ENCODE peak calls at places on chromosome 9, in four cellular contexts. J, G, V and I are unnamed samples.

GRCh38 chr9:99040911-99041582 is 63.9 kb upstream of the TGFBR1 start:
- DNase-seq in J (no peak), G (no peak), V (peak), I (peak)

GRCh38 chr9:135522137-135522877 is 1.1 kb downstream of the LCN1 start:
- DNase-seq in J (no peak), G (no peak), V (no peak), I (no peak)

GRCh38 chr9:100011062-100011681 is 87.6 kb downstream of the ERP44 start:
- DNase-seq in J (no peak), G (no peak), V (peak), I (peak)

GRCh38 chr9:4339357-4339756 is 39.5 kb upstream of the GLIS3 start:
- DNase-seq in J (peak), G (peak), V (peak), I (peak)

GRCh38 chr9:70081120-70081495 is 37.5 kb downstream of the MAMDC2 start:
- DNase-seq in J (no peak), G (no peak), V (no peak), I (no peak)

GRCh38 chr9:98897745-98898144 is 46.0 kb upstream of the COL15A1 start:
- DNase-seq in J (no peak), G (no peak), V (no peak), I (peak)

GRCh38 chr9:27183701-27184100 is 74.7 kb downstream of the TEK start:
- DNase-seq in J (no peak), G (no peak), V (peak), I (peak)

GRCh38 chr9:18429065-18429464 is 44.9 kb upstream of the ADAMTSL1 start:
- DNase-seq in J (no peak), G (no peak), V (no peak), I (peak)

GRCh38 chr9:77981332-77981731 is 50.3 kb downstream of the GNAQ start:
- DNase-seq in J (no peak), G (no peak), V (peak), I (peak)

GRCh38 chr9:69785757-69786156 is 25.9 kb upstream of the PTAR1 start:
- DNase-seq in J (no peak), G (no peak), V (peak), I (peak)

DNA sequence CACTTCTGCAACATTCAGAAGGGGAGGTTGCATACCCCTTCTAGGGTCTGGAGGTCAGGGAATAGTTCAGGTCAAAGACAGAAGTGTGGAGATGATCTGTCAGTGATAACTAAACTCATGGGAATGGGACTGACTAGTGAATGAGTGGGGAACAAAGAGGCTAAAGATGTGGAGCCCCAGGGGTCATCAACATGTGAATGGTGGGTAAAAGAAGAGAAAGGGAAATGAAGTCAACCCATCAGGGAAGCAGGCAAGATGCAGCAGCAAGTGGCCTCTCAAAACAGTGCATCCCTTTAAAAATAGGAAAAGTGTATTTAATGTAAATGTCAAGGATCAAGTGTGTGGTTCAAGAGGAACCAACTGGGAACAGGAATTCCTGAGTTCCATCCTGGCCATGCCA is 69.9 kb downstream of the PLPPR1 start:
- DNase-seq in J (no peak), G (no peak), V (no peak), I (no peak)
- H3K4me3 ChIP-seq in J (no peak), G (no peak), V (no peak), I (no peak)

GRCh38 chr9:76530458-76531100 is 71.6 kb downstream of the GCNT1 start:
- DNase-seq in J (no peak), G (no peak), V (no peak), I (peak)
- H3K4me3 ChIP-seq in J (no peak), G (no peak), V (no peak), I (no peak)

GRCh38 chr9:86575137-86575536 is 220.9 kb upstream of the TUT7 start:
- DNase-seq in J (no peak), G (no peak), V (no peak), I (no peak)
- H3K4me3 ChIP-seq in J (no peak), G (no peak), V (no peak), I (no peak)

GRCh38 chr9:33023661-33024060 is 1.4 kb upstream of the DNAJA1 start:
- DNase-seq in J (no peak), G (no peak), V (no peak), I (no peak)
- H3K4me3 ChIP-seq in J (peak), G (no peak), V (no peak), I (peak)

DNA sequence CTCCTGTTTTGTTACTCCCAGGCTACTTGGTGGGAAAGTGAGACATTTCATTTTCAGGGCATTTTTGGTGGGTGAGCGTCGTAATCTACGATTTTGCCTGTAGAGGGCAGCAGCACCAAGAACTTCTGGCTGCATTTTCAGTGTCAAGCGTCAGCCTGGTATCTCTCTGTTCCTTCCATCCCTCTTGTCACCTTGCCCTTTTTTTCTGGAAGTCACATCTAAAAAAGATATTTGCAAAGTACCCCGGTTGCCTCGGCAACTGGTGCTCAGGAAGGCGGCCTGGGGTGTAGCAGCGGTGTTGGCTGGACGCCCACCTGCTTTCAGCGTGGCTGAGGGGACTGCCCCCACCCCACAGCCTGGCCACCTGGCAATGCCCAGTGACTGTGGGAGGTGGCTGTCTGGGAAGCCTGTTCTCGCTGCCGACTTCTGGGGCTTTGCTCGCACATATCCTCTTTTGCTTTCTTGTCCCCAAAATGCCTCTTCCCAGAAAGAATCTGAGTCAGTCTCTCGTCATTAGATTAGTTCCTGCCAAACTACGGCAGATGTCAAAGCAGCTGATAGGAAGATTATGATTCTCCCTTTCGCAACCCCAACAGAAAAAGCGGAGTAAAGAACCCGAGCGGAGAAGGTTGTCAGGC is 84.5 kb downstream of the ACER2 start:
- DNase-seq in J (peak), G (peak), V (peak), I (peak)
- H3K4me3 ChIP-seq in J (peak), G (peak), V (no peak), I (peak)